ENCODE peak calls at places on chromosomes 4 and X, in seven cellular contexts. R is left ventricle myocardium superior; D is NCI-H524 treated with DMSO at 0.1 percent for 48 hours; X is stimulated activated CD4-positive, alpha-beta T cell treated with anti-CD3 and anti-CD28 coated beads, Interleukin-2, amount 100 ng/mL, for 24 hours; G is activated CD4-positive, alpha-beta T cell treated with anti-CD3 and anti-CD28 coated beads, Interleukin-2, amount 50 U/mL, for 24 hours; O is stimulated activated CD8-positive, alpha-beta memory T cell treated with anti-CD3 and anti-CD28 coated beads, Interleukin-4, amount 100 ng/mL, for 24 hours; U is T-cell. L is an unnamed sample.

GRCh38 chrX:112677167-112677566 is 2.6 kb downstream of the LHFPL1 start:
- DNase-seq in R (no peak), D (no peak), X (no peak), G (no peak), O (no peak), U (no peak), L (no peak)

GRCh38 chr4:151712777-151713176 is 48.0 kb downstream of the GATB start:
- DNase-seq in R (no peak), D (no peak), X (no peak), G (no peak), O (no peak), U (no peak), L (no peak)

GRCh38 chr4:114384629-114385028 is 214.0 kb upstream of the UGT8 start:
- DNase-seq in R (no peak), D (no peak), X (no peak), G (no peak), O (no peak), U (no peak), L (no peak)

GRCh38 chr4:25235401-25235800 is 1.6 kb downstream of the PI4K2B start:
- DNase-seq in R (no peak), D (no peak), X (no peak), G (no peak), O (no peak), U (no peak), L (no peak)

GRCh38 chrX:117972681-117973080 is 143.9 kb downstream of the KLHL13 start:
- DNase-seq in R (peak), D (no peak), X (no peak), G (no peak), O (no peak), U (no peak), L (no peak)

GRCh38 chr4:80362578-80363181 is 27.1 kb downstream of the CFAP299 start:
- DNase-seq in R (no peak), D (peak), X (peak), G (peak), O (peak), U (peak), L (no peak)

GRCh38 chr4:122542411-122543236 is 78.2 kb downstream of the IL21 start:
- DNase-seq in R (no peak), D (no peak), X (no peak), G (peak), O (no peak), U (no peak), L (no peak)

GRCh38 chrX:134753185-134754008 is 95.1 kb upstream of the PLAC1 start:
- DNase-seq in R (no peak), D (peak), X (no peak), G (no peak), O (no peak), U (no peak), L (no peak)

GRCh38 chr4:182280439-182281111 is 37.4 kb downstream of the TENM3 start:
- DNase-seq in R (no peak), D (peak), X (no peak), G (no peak), O (no peak), U (no peak), L (no peak)

GRCh38 chr4:86450189-86450588 is 90.3 kb upstream of the MAPK10 start:
- DNase-seq in R (no peak), D (no peak), X (no peak), G (no peak), O (no peak), U (no peak), L (no peak)

GRCh38 chrX:9091253-9091652 is 57.3 kb upstream of the FAM9B start:
- DNase-seq in R (no peak), D (no peak), X (no peak), G (no peak), O (no peak), U (no peak), L (no peak)